ENCODE peak calls at places on chromosomes 6 and 20, in five cellular contexts. One of them, this sample, is unnamed.

GRCh38 chr6:30893666-30894065 is 9.3 kb downstream of the DDR1 start:
- DNase-seq in ovary: no peak
- DNase-seq in GM12878: no peak
- DNase-seq in A549: no peak
- DNase-seq in HepG2: no peak
- DNase-seq in this sample: peak; percentile 36

GRCh38 chr20:7911586-7912330 is 28.5 kb downstream of the HAO1 start:
- DNase-seq in HepG2: no peak
- DNase-seq in A549: no peak
- DNase-seq in ovary: no peak
- DNase-seq in GM12878: no peak
- DNase-seq in this sample: no peak

GRCh38 chr6:27019651-27020552 is 227.6 kb upstream of the PRSS16 start:
- DNase-seq in HepG2: no peak
- DNase-seq in ovary: peak; percentile 88
- DNase-seq in A549: peak; percentile 69
- DNase-seq in GM12878: peak; percentile 62
- DNase-seq in this sample: peak; percentile 95

GRCh38 chr20:32582659-32583580 is 2.2 kb downstream of the NOL4L start:
- DNase-seq in HepG2: no peak
- DNase-seq in GM12878: no peak
- DNase-seq in ovary: peak; percentile 52
- DNase-seq in A549: no peak
- DNase-seq in this sample: no peak

GRCh38 chr6:2857580-2858337 is 16.1 kb upstream of the SERPINB1 start:
- DNase-seq in GM12878: peak; percentile 90
- DNase-seq in HepG2: no peak
- DNase-seq in A549: peak; percentile 57
- DNase-seq in ovary: peak; percentile 58
- DNase-seq in this sample: no peak

GRCh38 chr6:31729979-31730630 is 1.0 kb upstream of the DDAH2 start:
- DNase-seq in A549: peak; percentile 53
- DNase-seq in HepG2: peak; percentile 36
- DNase-seq in ovary: peak; percentile 94
- DNase-seq in GM12878: no peak
- DNase-seq in this sample: peak; percentile 97

GRCh38 chr20:6142348-6142993 is 19.6 kb upstream of the FERMT1 start:
- DNase-seq in GM12878: peak; percentile 9
- DNase-seq in HepG2: peak; percentile 70
- DNase-seq in A549: peak; percentile 65
- DNase-seq in ovary: peak; percentile 43
- DNase-seq in this sample: no peak

GRCh38 chr6:117389227-117390057 is 36.3 kb downstream of the ROS1 start:
- DNase-seq in ovary: no peak
- DNase-seq in GM12878: no peak
- DNase-seq in A549: peak; percentile 5
- DNase-seq in HepG2: peak; percentile 78
- DNase-seq in this sample: no peak

GRCh38 chr6:35719830-35720733 is 16.8 kb upstream of the ARMC12 start:
- DNase-seq in HepG2: no peak
- DNase-seq in GM12878: peak; percentile 70
- DNase-seq in ovary: peak; percentile 46
- DNase-seq in A549: no peak
- DNase-seq in this sample: peak; percentile 79

GRCh38 chr20:41171736-41172295 is 34.5 kb downstream of the PLCG1 start:
- DNase-seq in ovary: peak; percentile 14
- DNase-seq in HepG2: no peak
- DNase-seq in GM12878: no peak
- DNase-seq in A549: no peak
- DNase-seq in this sample: no peak

GRCh38 chr20:21074605-21075336 is 31.4 kb downstream of the LINC00237 start:
- DNase-seq in A549: no peak
- DNase-seq in HepG2: no peak
- DNase-seq in GM12878: peak; percentile 50
- DNase-seq in ovary: no peak
- DNase-seq in this sample: no peak

GRCh38 chr6:90193359-90193758 is 103.3 kb downstream of the BACH2 start:
- DNase-seq in A549: no peak
- DNase-seq in ovary: no peak
- DNase-seq in GM12878: no peak
- DNase-seq in HepG2: no peak
- DNase-seq in this sample: no peak

GRCh38 chr20:16299892-16300291 is 273.4 kb downstream of the KIF16B start:
- DNase-seq in ovary: no peak
- DNase-seq in HepG2: no peak
- DNase-seq in A549: no peak
- DNase-seq in GM12878: no peak
- DNase-seq in this sample: no peak

GRCh38 chr6:23873161-23873560 is 252.9 kb upstream of the NRSN1 start:
- DNase-seq in ovary: no peak
- DNase-seq in A549: no peak
- DNase-seq in GM12878: no peak
- DNase-seq in HepG2: no peak
- DNase-seq in this sample: no peak

GRCh38 chr6:13769655-13770053 is 44.7 kb downstream of the MCUR1 start:
- DNase-seq in HepG2: no peak
- DNase-seq in GM12878: no peak
- DNase-seq in ovary: no peak
- DNase-seq in A549: no peak
- DNase-seq in this sample: no peak

GRCh38 chr6:43799671-43800623 is 29.9 kb downstream of the VEGFA start:
- DNase-seq in ovary: no peak
- DNase-seq in GM12878: no peak
- DNase-seq in HepG2: no peak
- DNase-seq in A549: no peak
- DNase-seq in this sample: no peak

GRCh38 chr6:15399651-15400470 is 154.0 kb downstream of the JARID2 start:
- DNase-seq in GM12878: no peak
- DNase-seq in ovary: peak; percentile 84
- DNase-seq in A549: peak; percentile 15
- DNase-seq in HepG2: no peak
- DNase-seq in this sample: peak; percentile 91

GRCh38 chr20:16810216-16810615 is 62.1 kb downstream of the OTOR start:
- DNase-seq in ovary: no peak
- DNase-seq in A549: no peak
- DNase-seq in GM12878: no peak
- DNase-seq in HepG2: no peak
- DNase-seq in this sample: no peak

GRCh38 chr6:99852031-99852430 is 142.0 kb downstream of the MCHR2 start:
- DNase-seq in GM12878: no peak
- DNase-seq in HepG2: no peak
- DNase-seq in A549: no peak
- DNase-seq in ovary: no peak
- DNase-seq in this sample: no peak

GRCh38 chr20:35468671-35469334 is 13.4 kb downstream of the CEP250 start:
- DNase-seq in A549: no peak
- DNase-seq in HepG2: peak; percentile 87
- DNase-seq in ovary: no peak
- DNase-seq in GM12878: no peak
- DNase-seq in this sample: no peak

GRCh38 chr20:34710861-34711574 is 6.9 kb downstream of the TP53INP2 start:
- DNase-seq in GM12878: no peak
- DNase-seq in HepG2: no peak
- DNase-seq in ovary: no peak
- DNase-seq in A549: no peak
- DNase-seq in this sample: no peak

GRCh38 chr6:90286884-90287488 is 9.7 kb downstream of the BACH2 start:
- DNase-seq in ovary: peak; percentile 27
- DNase-seq in HepG2: peak; percentile 28
- DNase-seq in A549: peak; percentile 25
- DNase-seq in GM12878: no peak
- DNase-seq in this sample: no peak

GRCh38 chr6:72861935-72862432 is 240.1 kb downstream of the KCNQ5 start:
- DNase-seq in ovary: no peak
- DNase-seq in HepG2: no peak
- DNase-seq in GM12878: peak; percentile 13
- DNase-seq in A549: no peak
- DNase-seq in this sample: no peak

GRCh38 chr20:63968136-63968927 is 1.4 kb downstream of the ZNF512B start:
- DNase-seq in HepG2: no peak
- DNase-seq in ovary: peak; percentile 42
- DNase-seq in GM12878: no peak
- DNase-seq in A549: no peak
- DNase-seq in this sample: peak; percentile 70

GRCh38 chr20:63966944-63967322 is 2.8 kb downstream of the ZNF512B start:
- DNase-seq in A549: no peak
- DNase-seq in ovary: peak; percentile 20
- DNase-seq in HepG2: no peak
- DNase-seq in GM12878: no peak
- DNase-seq in this sample: peak; percentile 61

GRCh38 chr20:63964412-63964811 is 5.3 kb downstream of the ZNF512B start:
- DNase-seq in HepG2: no peak
- DNase-seq in A549: no peak
- DNase-seq in GM12878: no peak
- DNase-seq in ovary: peak; percentile 16
- DNase-seq in this sample: peak; percentile 62

GRCh38 chr20:63967330-63968135 is 2.2 kb downstream of the ZNF512B start:
- DNase-seq in ovary: peak; percentile 27
- DNase-seq in GM12878: no peak
- DNase-seq in HepG2: no peak
- DNase-seq in A549: no peak
- DNase-seq in this sample: peak; percentile 60

GRCh38 chr20:63966172-63966943 is 3.4 kb downstream of the ZNF512B start:
- DNase-seq in GM12878: no peak
- DNase-seq in ovary: peak; percentile 13
- DNase-seq in A549: no peak
- DNase-seq in HepG2: no peak
- DNase-seq in this sample: peak; percentile 60
- H3K4me3 ChIP-seq in GM12878: no peak overlapping the region
- H3K4me3 ChIP-seq in ovary: no peak overlapping the region
- H3K4me3 ChIP-seq in A549: no peak overlapping the region
- H3K4me3 ChIP-seq in HepG2: no peak overlapping the region
- H3K4me3 ChIP-seq in this sample: no peak overlapping the region

GRCh38 chr20:46939031-46939430 is 44.4 kb downstream of the EYA2 start:
- DNase-seq in HepG2: peak; percentile 32
- DNase-seq in ovary: no peak
- DNase-seq in A549: peak; percentile 56
- DNase-seq in GM12878: no peak
- DNase-seq in this sample: no peak
- TF ChIP-seq CTCF in HepG2: no peak
- TF ChIP-seq CTCF in ovary: no peak
- TF ChIP-seq CTCF in A549: no peak
- TF ChIP-seq CTCF in GM12878: peak; percentile 8
- TF ChIP-seq CTCF in this sample: no peak

GRCh38 chr6:54618597-54618996 is 228.0 kb upstream of the FAM83B start:
- DNase-seq in GM12878: no peak
- DNase-seq in ovary: no peak
- DNase-seq in HepG2: no peak
- DNase-seq in A549: no peak
- DNase-seq in this sample: no peak
- TF ChIP-seq EP300 in GM12878: no peak
- TF ChIP-seq EP300 in ovary: no peak
- TF ChIP-seq EP300 in HepG2: no peak
- TF ChIP-seq EP300 in A549: no peak
- TF ChIP-seq EP300 in this sample: no peak

DNA sequence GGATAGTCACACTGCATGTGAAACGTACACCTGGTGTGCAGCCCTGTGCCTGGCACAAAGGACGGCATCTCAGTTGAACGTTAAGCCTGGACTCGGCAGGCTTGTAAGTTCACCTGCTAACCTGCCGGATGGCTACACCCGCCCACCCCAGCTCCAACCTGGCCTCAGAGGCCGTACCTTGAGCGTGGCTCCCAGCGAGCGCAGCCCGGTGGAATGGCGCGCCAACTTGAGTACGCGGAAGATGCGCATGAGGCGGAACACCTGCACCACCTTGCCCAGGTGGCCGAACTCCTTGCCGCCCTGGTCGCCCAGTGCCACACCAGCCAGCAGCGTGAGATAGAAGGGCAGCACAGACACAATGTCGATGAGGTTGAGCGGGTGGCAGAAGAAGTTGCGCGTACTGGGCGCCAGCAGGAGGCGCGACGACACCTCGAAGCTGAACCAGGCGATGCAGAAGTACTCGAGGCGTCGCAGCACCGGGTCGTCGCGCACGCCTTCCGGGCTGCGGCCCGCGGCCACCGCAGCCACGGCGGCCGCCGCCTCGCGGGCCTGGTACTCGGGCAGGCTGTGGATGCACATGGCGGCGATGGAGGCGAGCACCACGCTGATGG is 3.3 kb downstream of the KCNS1 start:
- DNase-seq in A549: no peak
- DNase-seq in ovary: no peak
- DNase-seq in GM12878: no peak
- DNase-seq in HepG2: no peak
- DNase-seq in this sample: no peak
- H3K4me3 ChIP-seq in A549: no peak overlapping the region
- H3K4me3 ChIP-seq in ovary: no peak overlapping the region
- H3K4me3 ChIP-seq in GM12878: no peak overlapping the region
- H3K4me3 ChIP-seq in HepG2: no peak overlapping the region
- H3K4me3 ChIP-seq in this sample: no peak overlapping the region